ENCODE peak calls at places on chromosome 3, in ten cellular contexts. H, V, F, I, B, C, N, R, E and Z are unnamed samples.

GRCh38 chr3:185308126-185308754 is 54.4 kb upstream of the EHHADH start:
- DNase-seq in H (peak; percentile 85), V (peak; percentile 94), F (peak; percentile 51), I (peak; percentile 12), B (no peak), C (peak; percentile 77), N (no peak), R (peak; percentile 74), E (peak; percentile 79), Z (peak; percentile 63)

GRCh38 chr3:122105626-122106025 is 50.5 kb downstream of the CD86 start:
- DNase-seq in H (no peak), V (no peak), F (no peak), I (peak; percentile 46), B (no peak), C (no peak), N (no peak), R (no peak), E (no peak), Z (no peak)

GRCh38 chr3:134094491-134094890 is 64.8 kb upstream of the SLCO2A1 start:
- DNase-seq in H (no peak), V (no peak), F (no peak), I (peak; percentile 69), B (no peak), C (no peak), N (no peak), R (no peak), E (no peak), Z (no peak)

GRCh38 chr3:111143-112069 is 85.2 kb upstream of the CHL1 start:
- DNase-seq in H (peak; percentile 6), V (no peak), F (no peak), I (no peak), B (no peak), C (no peak), N (no peak), R (no peak), E (no peak), Z (no peak)

GRCh38 chr3:72340476-72341379 is 507.5 kb downstream of the SHQ1 start:
- DNase-seq in H (peak; percentile 55), V (no peak), F (no peak), I (no peak), B (no peak), C (no peak), N (no peak), R (no peak), E (no peak), Z (no peak)

GRCh38 chr3:123084192-123084591 is 17.4 kb downstream of the PDIA5 start:
- DNase-seq in H (no peak), V (peak; percentile 68), F (no peak), I (no peak), B (no peak), C (no peak), N (no peak), R (no peak), E (no peak), Z (no peak)

GRCh38 chr3:138465927-138466326 is 31.5 kb downstream of the ESYT3 start:
- DNase-seq in H (no peak), V (no peak), F (no peak), I (peak; percentile 55), B (no peak), C (no peak), N (no peak), R (no peak), E (no peak), Z (no peak)

GRCh38 chr3:155917781-155918180 is 47.3 kb downstream of the GMPS start:
- DNase-seq in H (no peak), V (no peak), F (no peak), I (no peak), B (no peak), C (no peak), N (no peak), R (no peak), E (no peak), Z (no peak)

GRCh38 chr3:187742351-187743171 is 2.7 kb downstream of the BCL6 start:
- DNase-seq in H (no peak), V (no peak), F (no peak), I (peak; percentile 51), B (no peak), C (no peak), N (no peak), R (no peak), E (no peak), Z (peak; percentile 39)

GRCh38 chr3:19576343-19576742 is 357.7 kb downstream of the EFHB start:
- DNase-seq in H (no peak), V (no peak), F (no peak), I (no peak), B (no peak), C (no peak), N (no peak), R (peak; percentile 5), E (no peak), Z (no peak)

GRCh38 chr3:165742351-165742750 is 94.9 kb downstream of the BCHE start:
- DNase-seq in H (no peak), V (no peak), F (no peak), I (no peak), B (no peak), C (no peak), N (no peak), R (peak; percentile 11), E (no peak), Z (no peak)

GRCh38 chr3:112979244-112979832 is 4.4 kb upstream of the CD200R1 start:
- DNase-seq in H (peak; percentile 51), V (no peak), F (peak; percentile 9), I (peak; percentile 12), B (no peak), C (no peak), N (no peak), R (no peak), E (peak; percentile 51), Z (no peak)

GRCh38 chr3:12983326-12983725 is 89.9 kb downstream of the IQSEC1 start:
- DNase-seq in H (no peak), V (peak; percentile 68), F (no peak), I (no peak), B (no peak), C (no peak), N (no peak), R (no peak), E (no peak), Z (no peak)

GRCh38 chr3:45599424-45599886 is 4.9 kb downstream of the LIMD1 start:
- DNase-seq in H (no peak), V (no peak), F (no peak), I (no peak), B (no peak), C (no peak), N (no peak), R (no peak), E (no peak), Z (peak; percentile 51)

GRCh38 chr3:45597581-45597980 is 3.0 kb downstream of the LIMD1 start:
- DNase-seq in H (no peak), V (no peak), F (no peak), I (no peak), B (no peak), C (no peak), N (no peak), R (no peak), E (no peak), Z (no peak)

GRCh38 chr3:45595364-45596154 is 1.0 kb downstream of the LIMD1 start:
- DNase-seq in H (peak; percentile 46), V (no peak), F (no peak), I (no peak), B (peak; percentile 60), C (no peak), N (no peak), R (peak; percentile 56), E (no peak), Z (peak; percentile 73)

GRCh38 chr3:45596290-45596791 is 1.8 kb downstream of the LIMD1 start:
- DNase-seq in H (peak; percentile 94), V (no peak), F (no peak), I (no peak), B (peak; percentile 71), C (no peak), N (no peak), R (no peak), E (no peak), Z (peak; percentile 59)

GRCh38 chr3:45597166-45597565 is 2.6 kb downstream of the LIMD1 start:
- DNase-seq in H (peak; percentile 37), V (no peak), F (no peak), I (peak; percentile 76), B (no peak), C (peak; percentile 40), N (no peak), R (no peak), E (no peak), Z (peak; percentile 24)
- H3K4me3 ChIP-seq in H (peak overlapping the region; percentile 85), V (peak overlapping the region; percentile 83), F (peak overlapping the region; percentile 54), I (peak overlapping the region; percentile 32), B (peak overlapping the region; percentile 88), C (peak overlapping the region; percentile 34), N (peak overlapping the region; percentile 80), R (peak overlapping the region; percentile 64), E (no peak overlapping the region), Z (peak overlapping the region; percentile 77)

DNA sequence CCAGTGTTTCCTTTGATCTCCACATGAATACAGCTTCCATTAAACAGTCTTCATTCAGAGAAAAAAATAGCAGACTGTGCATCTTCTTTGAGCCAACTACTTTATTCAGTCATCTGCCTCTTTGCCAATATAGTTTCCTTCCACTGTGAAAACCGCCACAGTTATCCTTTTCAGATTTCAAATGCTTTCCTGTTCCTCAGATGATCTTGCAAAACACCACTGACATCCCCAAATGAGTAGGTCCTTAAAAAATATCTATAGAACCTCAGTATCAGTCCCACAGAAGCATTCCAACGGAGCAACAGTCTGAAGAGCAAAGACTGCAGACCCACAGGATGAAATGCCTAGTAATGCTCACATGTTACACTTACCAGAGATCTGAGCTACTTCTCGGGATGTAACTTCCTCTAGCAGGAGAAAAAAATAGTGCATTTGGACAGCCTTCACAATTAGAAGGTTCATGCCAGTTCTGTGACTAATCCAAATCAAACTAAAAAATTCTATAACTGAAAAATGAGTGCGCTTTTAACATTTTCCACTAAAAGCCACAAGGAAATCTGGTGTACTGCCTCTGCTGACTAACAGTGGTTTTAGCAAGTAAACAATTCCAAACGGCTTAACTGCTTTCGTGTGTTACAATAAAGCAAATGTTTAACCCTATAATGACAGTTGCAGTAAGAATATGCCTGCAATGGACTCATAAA is at the start of gene ANKRD28:
- DNase-seq in H (peak; percentile 55), V (peak; percentile 50), F (peak; percentile 93), I (peak; percentile 98), B (no peak), C (peak; percentile 87), N (no peak), R (peak; percentile 21), E (peak; percentile 61), Z (no peak)
- TF ChIP-seq CTCF in H (no peak), V (peak; percentile 61), F (no peak), I (peak; percentile 36), B (no peak), C (peak; percentile 13), N (peak; percentile 16), R (peak; percentile 54), E (peak; percentile 49), Z (peak; percentile 16)

DNA sequence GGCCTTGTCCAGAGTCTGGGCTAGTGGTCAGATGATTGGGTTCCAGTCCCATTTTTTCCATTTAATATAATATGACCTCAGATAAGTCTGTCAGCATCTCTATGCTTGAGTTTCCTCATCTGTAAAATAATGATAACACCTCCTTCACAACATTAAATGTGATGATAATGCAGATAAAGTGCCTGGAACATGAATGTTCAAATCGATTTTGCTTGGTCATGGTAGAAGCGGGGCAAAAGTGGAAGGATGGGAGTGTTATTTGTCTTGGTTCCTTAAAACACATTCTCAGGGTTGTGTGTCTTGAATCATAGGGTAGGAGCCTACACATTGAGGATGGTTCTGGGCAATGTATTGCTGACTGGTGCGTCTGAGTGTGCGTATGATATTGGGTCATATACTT is 16.9 kb downstream of the ARIH2 start:
- DNase-seq in H (no peak), V (no peak), F (no peak), I (no peak), B (no peak), C (no peak), N (no peak), R (no peak), E (no peak), Z (no peak)
- H3K4me3 ChIP-seq in H (no peak overlapping the region), V (no peak overlapping the region), F (no peak overlapping the region), I (no peak overlapping the region), B (no peak overlapping the region), C (no peak overlapping the region), N (no peak overlapping the region), R (no peak overlapping the region), E (no peak overlapping the region), Z (no peak overlapping the region)

GRCh38 chr3:186487819-186488218 is 56.4 kb downstream of the CRYGS start:
- DNase-seq in H (no peak), V (peak; percentile 67), F (no peak), I (no peak), B (no peak), C (no peak), N (no peak), R (no peak), E (peak; percentile 32), Z (no peak)
- TF ChIP-seq CTCF in H (no peak), V (peak; percentile 29), F (no peak), I (no peak), B (no peak), C (no peak), N (no peak), R (no peak), E (peak; percentile 14), Z (no peak)